ENCODE peak calls at places on chromosomes 1 and 21, in seven cellular contexts. G is right lobe of liver; X is aorta; W is upper lobe of right lung; U is CD4-positive, alpha-beta T cell; Q is HCT116; M is RWPE1. P is an unnamed sample.

GRCh38 chr1:234535763-234536515 is 57.0 kb upstream of the TARBP1 start:
- DNase-seq in X (peak; percentile 84), G (no peak), W (no peak), U (no peak), M (no peak), Q (no peak), P (no peak)

GRCh38 chr1:247415423-247416361 is at the start of gene NLRP3:
- DNase-seq in G (no peak), W (peak; percentile 75), Q (no peak), M (peak; percentile 63), U (peak; percentile 32), X (peak; percentile 71), P (peak; percentile 72)

GRCh38 chr1:206937437-206937836 is 8.8 kb downstream of the PIGR start:
- DNase-seq in M (no peak), U (no peak), G (no peak), Q (no peak), X (no peak), W (no peak), P (no peak)

GRCh38 chr1:161238039-161238473 is at the start of gene NR1I3:
- DNase-seq in U (no peak), X (no peak), G (peak; percentile 81), Q (no peak), M (no peak), W (no peak), P (no peak)

GRCh38 chr1:165629848-165630628 is 996 bp upstream of the MGST3 start:
- DNase-seq in W (no peak), G (no peak), U (no peak), X (no peak), Q (no peak), M (no peak), P (no peak)

GRCh38 chr21:46049890-46050650 is 47.8 kb upstream of the COL6A2 start:
- DNase-seq in M (no peak), Q (no peak), U (no peak), X (peak; percentile 46), G (no peak), W (no peak), P (no peak)

GRCh38 chr1:11918779-11919519 is 7.3 kb downstream of the KIAA2013 start:
- DNase-seq in W (no peak), M (peak; percentile 55), U (no peak), Q (no peak), X (peak; percentile 92), G (no peak), P (peak; percentile 39)

GRCh38 chr1:147502760-147503159 is 38.5 kb upstream of the BCL9 start:
- DNase-seq in Q (no peak), M (no peak), X (no peak), G (no peak), U (no peak), W (no peak), P (no peak)

GRCh38 chr1:185929759-185930158 is 195.6 kb downstream of the HMCN1 start:
- DNase-seq in M (no peak), W (no peak), U (no peak), Q (no peak), G (no peak), X (no peak), P (no peak)

GRCh38 chr21:22399717-22400520 is 1401.7 kb downstream of the NCAM2 start:
- DNase-seq in X (no peak), U (no peak), Q (no peak), M (no peak), G (no peak), W (no peak), P (no peak)

GRCh38 chr1:27301582-27302199 is 20.3 kb upstream of the TMEM222 start:
- DNase-seq in Q (no peak), W (no peak), U (no peak), X (no peak), M (no peak), G (no peak), P (no peak)

GRCh38 chr1:78155121-78155520 is 109.4 kb downstream of the GIPC2 start:
- DNase-seq in U (no peak), X (no peak), W (no peak), Q (no peak), G (no peak), M (no peak), P (no peak)

GRCh38 chr1:159869173-159869572 is 6.7 kb upstream of the VSIG8 start:
- DNase-seq in W (no peak), U (no peak), X (no peak), M (peak; percentile 68), G (no peak), Q (peak; percentile 68), P (peak; percentile 91)

GRCh38 chr1:159866905-159867304 is 4.4 kb upstream of the VSIG8 start:
- DNase-seq in W (no peak), M (no peak), X (no peak), G (no peak), Q (no peak), U (no peak), P (peak; percentile 51)

GRCh38 chr1:159869607-159870006 is 7.2 kb upstream of the VSIG8 start:
- DNase-seq in Q (no peak), X (no peak), G (no peak), U (no peak), W (no peak), M (no peak), P (peak; percentile 46)

GRCh38 chr1:159867322-159868064 is 5.0 kb upstream of the VSIG8 start:
- DNase-seq in G (peak; percentile 47), W (peak; percentile 86), M (peak; percentile 71), X (no peak), Q (no peak), U (no peak), P (peak; percentile 71)

DNA sequence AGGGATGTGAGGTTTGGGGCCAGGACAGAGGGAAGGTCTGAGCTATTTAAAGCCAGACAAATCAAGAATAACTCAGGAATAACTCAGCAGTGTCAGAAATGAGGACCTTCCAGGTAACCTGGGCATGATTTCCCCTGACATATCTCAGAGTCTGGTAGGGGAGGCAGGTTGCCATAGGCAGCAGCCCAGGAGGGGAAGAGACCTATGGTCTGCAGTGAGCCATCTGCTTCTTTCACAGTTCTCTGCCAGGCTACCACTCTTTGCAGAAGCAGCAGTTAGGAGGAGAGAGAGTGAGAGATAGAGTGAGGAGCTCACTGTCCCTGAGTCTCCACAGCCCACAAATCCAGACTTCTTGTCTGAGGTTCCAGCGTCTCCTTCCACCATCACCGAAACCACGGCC is 6.3 kb upstream of the VSIG8 start:
- DNase-seq in G (no peak), Q (no peak), X (no peak), U (no peak), M (no peak), W (no peak), P (no peak)
- H3K27ac ChIP-seq in G (no peak overlapping the region), Q (no peak overlapping the region), X (no peak overlapping the region), U (no peak overlapping the region), M (peak overlapping the region; percentile 80), W (no peak overlapping the region), P (peak overlapping the region; percentile 21)

GRCh38 chr21:29558331-29558730 is 259.6 kb downstream of the BACH1 start:
- DNase-seq in Q (no peak), G (no peak), W (no peak), U (no peak), X (no peak), M (no peak), P (no peak)
- H3K27ac ChIP-seq in Q (no peak overlapping the region), G (no peak overlapping the region), W (no peak overlapping the region), U (no peak overlapping the region), X (no peak overlapping the region), M (no peak overlapping the region), P (no peak overlapping the region)

GRCh38 chr1:55974714-55975441 is 604.5 kb downstream of the PLPP3 start:
- DNase-seq in G (no peak), Q (no peak), W (no peak), X (no peak), U (no peak), M (no peak), P (no peak)
- H3K27ac ChIP-seq in G (no peak overlapping the region), Q (no peak overlapping the region), W (no peak overlapping the region), X (no peak overlapping the region), U (no peak overlapping the region), M (no peak overlapping the region), P (no peak overlapping the region)

DNA sequence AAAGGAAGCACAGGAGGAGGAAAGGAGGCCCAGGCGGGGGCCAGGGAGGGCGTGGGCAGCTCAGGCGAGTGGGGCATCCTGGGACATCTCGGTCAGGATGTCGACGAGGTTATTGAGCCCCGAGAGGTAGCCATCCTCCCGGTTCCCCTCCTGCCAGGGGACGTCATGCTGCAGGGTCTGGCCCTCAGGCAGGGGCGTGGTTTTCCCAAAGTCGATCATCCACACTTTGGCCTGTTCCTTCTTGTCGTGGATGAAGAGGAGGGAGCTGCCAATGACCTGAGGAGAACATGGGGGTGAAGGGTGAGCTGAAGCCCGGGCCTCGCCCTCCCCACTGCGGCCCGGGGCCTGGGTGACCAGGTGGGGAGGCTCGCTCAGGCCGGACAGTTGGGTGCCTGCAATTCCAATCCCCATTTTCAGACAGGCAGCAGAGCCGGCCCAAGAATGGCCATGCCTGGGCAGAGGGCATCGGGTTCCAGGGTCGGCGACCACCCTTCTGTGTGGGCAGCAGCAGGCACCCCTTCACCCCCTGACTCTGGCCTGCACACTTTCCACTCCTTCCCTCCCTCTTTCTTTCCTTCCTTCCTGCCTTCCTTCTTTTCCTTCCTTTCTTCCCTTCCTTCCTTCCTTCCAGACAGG is 86.2 kb downstream of the STUM start:
- DNase-seq in Q (no peak), U (no peak), X (peak; percentile 42), M (no peak), W (peak; percentile 61), G (no peak), P (no peak)
- H3K27ac ChIP-seq in Q (no peak overlapping the region), U (peak overlapping the region; percentile 22), X (no peak overlapping the region), M (peak overlapping the region; percentile 19), W (no peak overlapping the region), G (no peak overlapping the region), P (no peak overlapping the region)

GRCh38 chr1:182279302-182279701 is 112.3 kb downstream of the GLUL start:
- DNase-seq in Q (no peak), X (no peak), W (no peak), U (no peak), M (no peak), G (no peak), P (no peak)
- H3K27ac ChIP-seq in Q (no peak overlapping the region), X (no peak overlapping the region), W (no peak overlapping the region), U (no peak overlapping the region), M (no peak overlapping the region), G (no peak overlapping the region), P (no peak overlapping the region)

GRCh38 chr1:107243461-107243860 is 102.6 kb downstream of the NTNG1 start:
- DNase-seq in X (no peak), G (no peak), U (no peak), M (no peak), Q (no peak), W (no peak), P (no peak)

GRCh38 chr1:107250169-107250568 is 109.3 kb downstream of the NTNG1 start:
- DNase-seq in Q (no peak), X (no peak), U (no peak), W (no peak), M (peak; percentile 8), G (no peak), P (peak; percentile 72)

GRCh38 chr1:107247679-107248078 is 106.8 kb downstream of the NTNG1 start:
- DNase-seq in G (no peak), U (no peak), M (no peak), W (no peak), Q (no peak), X (no peak), P (no peak)

GRCh38 chr1:107244734-107245495 is 104.1 kb downstream of the NTNG1 start:
- DNase-seq in W (no peak), M (no peak), X (no peak), U (no peak), G (no peak), Q (no peak), P (no peak)

GRCh38 chr1:107246775-107247345 is 106.0 kb downstream of the NTNG1 start:
- DNase-seq in W (no peak), G (no peak), X (no peak), Q (no peak), U (no peak), M (no peak), P (no peak)
- H3K27ac ChIP-seq in W (no peak overlapping the region), G (no peak overlapping the region), X (no peak overlapping the region), Q (no peak overlapping the region), U (no peak overlapping the region), M (no peak overlapping the region), P (no peak overlapping the region)

P was measured in foreskin keratinocyte.